ENCODE peak calls at places on chromosomes 12 and 14, in five cellular contexts. One of them, this sample, is unnamed.

GRCh38 chr12:24947541-24948451 is 1.1 kb downstream of the BCAT1 start:
- DNase-seq in K562: peak
- DNase-seq in A549: no peak
- DNase-seq in H1: no peak
- DNase-seq in HepG2: no peak
- DNase-seq in this sample: no peak

GRCh38 chr12:75489613-75490210 is 9.2 kb downstream of the GLIPR1 start:
- DNase-seq in HepG2: no peak
- DNase-seq in A549: no peak
- DNase-seq in K562: no peak
- DNase-seq in H1: no peak
- DNase-seq in this sample: peak

GRCh38 chr14:30874999-30875787 is 834 bp downstream of the COCH start:
- DNase-seq in H1: peak
- DNase-seq in K562: peak
- DNase-seq in HepG2: no peak
- DNase-seq in A549: no peak
- DNase-seq in this sample: no peak

GRCh38 chr12:16515666-16516065 is 90.3 kb downstream of the LMO3 start:
- DNase-seq in A549: no peak
- DNase-seq in H1: no peak
- DNase-seq in K562: no peak
- DNase-seq in HepG2: no peak
- DNase-seq in this sample: peak

GRCh38 chr12:52243774-52244614 is 11.0 kb downstream of the KRT7 start:
- DNase-seq in K562: no peak
- DNase-seq in H1: no peak
- DNase-seq in A549: peak
- DNase-seq in HepG2: peak
- DNase-seq in this sample: peak

GRCh38 chr14:50344831-50345563 is 32.9 kb downstream of the DMAC2L start:
- DNase-seq in H1: no peak
- DNase-seq in HepG2: no peak
- DNase-seq in K562: no peak
- DNase-seq in A549: no peak
- DNase-seq in this sample: peak

GRCh38 chr14:33127531-33127930 is 188.9 kb downstream of the NPAS3 start:
- DNase-seq in H1: no peak
- DNase-seq in HepG2: no peak
- DNase-seq in A549: no peak
- DNase-seq in K562: no peak
- DNase-seq in this sample: no peak

GRCh38 chr12:42652048-42652447 is 62.5 kb upstream of the PRICKLE1 start:
- DNase-seq in K562: no peak
- DNase-seq in A549: no peak
- DNase-seq in H1: no peak
- DNase-seq in HepG2: no peak
- DNase-seq in this sample: no peak

GRCh38 chr12:82970614-82971013 is 283.9 kb downstream of the TMTC2 start:
- DNase-seq in A549: no peak
- DNase-seq in K562: no peak
- DNase-seq in HepG2: no peak
- DNase-seq in H1: no peak
- DNase-seq in this sample: no peak

GRCh38 chr12:95351745-95352144 is 122.2 kb upstream of the METAP2 start:
- DNase-seq in A549: no peak
- DNase-seq in HepG2: peak
- DNase-seq in H1: no peak
- DNase-seq in K562: peak
- DNase-seq in this sample: no peak

GRCh38 chr14:66496188-66496807 is 10.1 kb downstream of the CCDC196 start:
- DNase-seq in K562: no peak
- DNase-seq in H1: no peak
- DNase-seq in HepG2: no peak
- DNase-seq in A549: no peak
- DNase-seq in this sample: no peak

GRCh38 chr12:48002179-48002601 is 2.1 kb downstream of the COL2A1 start:
- DNase-seq in A549: peak
- DNase-seq in K562: no peak
- DNase-seq in H1: peak
- DNase-seq in HepG2: no peak
- DNase-seq in this sample: no peak

GRCh38 chr14:90969493-90970166 is 90.8 kb downstream of the RPS6KA5 start:
- DNase-seq in A549: no peak
- DNase-seq in HepG2: no peak
- DNase-seq in K562: no peak
- DNase-seq in H1: no peak
- DNase-seq in this sample: no peak

GRCh38 chr12:2877959-2878732 is 1.1 kb downstream of the RHNO1 start:
- DNase-seq in K562: peak
- DNase-seq in HepG2: no peak
- DNase-seq in A549: no peak
- DNase-seq in H1: no peak
- DNase-seq in this sample: peak

GRCh38 chr14:58547649-58548048 is 90.1 kb upstream of the DACT1 start:
- DNase-seq in HepG2: no peak
- DNase-seq in H1: no peak
- DNase-seq in A549: no peak
- DNase-seq in K562: no peak
- DNase-seq in this sample: no peak

GRCh38 chr12:112837629-112838191 is 46.2 kb downstream of the RPH3A start:
- DNase-seq in HepG2: peak
- DNase-seq in A549: peak
- DNase-seq in K562: peak
- DNase-seq in H1: no peak
- DNase-seq in this sample: peak

GRCh38 chr14:99816642-99817041 is 23.4 kb downstream of the EML1 start:
- DNase-seq in HepG2: no peak
- DNase-seq in A549: no peak
- DNase-seq in H1: no peak
- DNase-seq in K562: no peak
- DNase-seq in this sample: no peak

GRCh38 chr14:89926709-89927108 is 27.8 kb downstream of the EFCAB11 start:
- DNase-seq in K562: no peak
- DNase-seq in HepG2: peak
- DNase-seq in A549: no peak
- DNase-seq in H1: no peak
- DNase-seq in this sample: peak

GRCh38 chr14:65594882-65595237 is 182.3 kb downstream of the FUT8 start:
- DNase-seq in K562: no peak
- DNase-seq in A549: no peak
- DNase-seq in H1: no peak
- DNase-seq in HepG2: no peak
- DNase-seq in this sample: no peak

GRCh38 chr14:103329421-103330347 is 4.4 kb upstream of the EIF5 start:
- DNase-seq in HepG2: peak
- DNase-seq in K562: peak
- DNase-seq in A549: peak
- DNase-seq in H1: no peak
- DNase-seq in this sample: peak

GRCh38 chr14:21041676-21042433 is at the start of gene RNASE7:
- DNase-seq in K562: peak
- DNase-seq in A549: no peak
- DNase-seq in H1: no peak
- DNase-seq in HepG2: no peak
- DNase-seq in this sample: peak
- TF ChIP-seq MAFK in K562: no peak
- TF ChIP-seq MAFK in A549: no peak
- TF ChIP-seq MAFK in H1: no peak
- TF ChIP-seq MAFK in HepG2: no peak
- TF ChIP-seq MAFK in this sample: no peak

GRCh38 chr12:50961708-50962107 is 9.4 kb downstream of the HIGD1C start:
- DNase-seq in HepG2: no peak
- DNase-seq in A549: no peak
- DNase-seq in K562: no peak
- DNase-seq in H1: no peak
- DNase-seq in this sample: peak
- TF ChIP-seq MAFK in HepG2: no peak
- TF ChIP-seq MAFK in A549: no peak
- TF ChIP-seq MAFK in K562: no peak
- TF ChIP-seq MAFK in H1: no peak
- TF ChIP-seq MAFK in this sample: peak

DNA sequence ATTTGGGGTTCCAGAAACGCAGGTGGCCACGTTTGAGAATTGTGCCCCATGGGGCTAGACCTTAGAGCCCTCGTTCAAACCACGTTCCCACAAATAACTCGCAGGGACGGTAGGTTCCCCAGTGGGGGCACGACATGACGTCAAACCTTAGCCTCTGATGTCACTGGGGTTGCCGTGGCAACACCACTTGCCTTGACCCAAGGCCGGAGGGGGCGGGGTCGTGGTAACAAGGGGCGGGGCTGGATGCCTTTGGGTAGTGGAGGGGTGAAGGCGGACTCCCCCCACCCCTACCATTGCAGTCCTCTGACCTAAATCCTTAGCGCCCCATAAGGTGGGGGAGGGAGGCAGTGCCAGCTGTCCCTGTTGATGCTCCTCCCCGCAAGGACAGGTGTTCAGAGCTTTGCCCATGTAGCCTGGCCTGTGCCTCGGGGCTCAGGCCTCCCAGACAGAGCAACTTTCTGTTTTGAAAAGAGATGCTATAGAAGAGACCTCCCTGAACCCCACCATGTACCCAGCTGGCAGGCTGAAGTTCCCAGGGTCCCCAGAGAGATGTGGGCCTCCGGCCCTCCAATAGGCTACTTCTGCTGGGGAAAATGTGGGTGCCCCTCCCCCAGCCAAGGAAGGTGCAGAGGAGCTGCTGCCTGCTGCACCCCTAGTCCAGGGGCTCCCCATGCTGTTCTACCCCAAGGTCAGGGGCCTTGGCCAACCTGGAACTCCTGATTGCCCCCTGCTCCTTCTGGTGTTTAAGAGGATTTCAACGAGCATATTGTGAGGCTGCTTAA is 1.9 kb downstream of the FAM222A start:
- DNase-seq in K562: peak
- DNase-seq in H1: peak
- DNase-seq in HepG2: no peak
- DNase-seq in A549: no peak
- DNase-seq in this sample: no peak
- TF ChIP-seq MAFK in K562: no peak
- TF ChIP-seq MAFK in H1: no peak
- TF ChIP-seq MAFK in HepG2: no peak
- TF ChIP-seq MAFK in A549: no peak
- TF ChIP-seq MAFK in this sample: no peak

GRCh38 chr12:57821474-57822214 is 3.1 kb upstream of the AVIL start:
- DNase-seq in HepG2: no peak
- DNase-seq in A549: no peak
- DNase-seq in H1: no peak
- DNase-seq in K562: no peak
- DNase-seq in this sample: no peak
- TF ChIP-seq MAFK in HepG2: no peak
- TF ChIP-seq MAFK in A549: no peak
- TF ChIP-seq MAFK in H1: no peak
- TF ChIP-seq MAFK in K562: no peak
- TF ChIP-seq MAFK in this sample: no peak

GRCh38 chr12:50222275-50222783 is 55.2 kb upstream of the CERS5 start:
- DNase-seq in H1: no peak
- DNase-seq in HepG2: no peak
- DNase-seq in A549: no peak
- DNase-seq in K562: peak
- DNase-seq in this sample: peak

GRCh38 chr12:50221228-50222008 is 54.2 kb upstream of the CERS5 start:
- DNase-seq in HepG2: no peak
- DNase-seq in H1: no peak
- DNase-seq in K562: peak
- DNase-seq in A549: no peak
- DNase-seq in this sample: peak

GRCh38 chr12:50219544-50219943 is 52.4 kb upstream of the CERS5 start:
- DNase-seq in H1: no peak
- DNase-seq in K562: no peak
- DNase-seq in HepG2: no peak
- DNase-seq in A549: no peak
- DNase-seq in this sample: no peak

GRCh38 chr12:50220357-50221061 is 53.3 kb upstream of the CERS5 start:
- DNase-seq in H1: no peak
- DNase-seq in K562: peak
- DNase-seq in A549: no peak
- DNase-seq in HepG2: no peak
- DNase-seq in this sample: peak

GRCh38 chr12:50224026-50224692 is 57.0 kb upstream of the CERS5 start:
- DNase-seq in HepG2: peak
- DNase-seq in K562: no peak
- DNase-seq in H1: no peak
- DNase-seq in A549: peak
- DNase-seq in this sample: peak
- TF ChIP-seq MAFK in HepG2: no peak
- TF ChIP-seq MAFK in K562: no peak
- TF ChIP-seq MAFK in H1: no peak
- TF ChIP-seq MAFK in A549: no peak
- TF ChIP-seq MAFK in this sample: no peak

GRCh38 chr12:59734371-59734770 is 138.5 kb downstream of the SLC16A7 start:
- DNase-seq in H1: no peak
- DNase-seq in K562: no peak
- DNase-seq in HepG2: no peak
- DNase-seq in A549: no peak
- DNase-seq in this sample: no peak

GRCh38 chr12:59733200-59733599 is 137.4 kb downstream of the SLC16A7 start:
- DNase-seq in H1: no peak
- DNase-seq in HepG2: no peak
- DNase-seq in K562: no peak
- DNase-seq in A549: no peak
- DNase-seq in this sample: no peak

GRCh38 chr12:59736359-59736758 is 140.5 kb downstream of the SLC16A7 start:
- DNase-seq in HepG2: no peak
- DNase-seq in H1: no peak
- DNase-seq in A549: no peak
- DNase-seq in K562: no peak
- DNase-seq in this sample: no peak

GRCh38 chr12:59736786-59737185 is 141.0 kb downstream of the SLC16A7 start:
- DNase-seq in H1: no peak
- DNase-seq in HepG2: no peak
- DNase-seq in K562: no peak
- DNase-seq in A549: no peak
- DNase-seq in this sample: peak

DNA sequence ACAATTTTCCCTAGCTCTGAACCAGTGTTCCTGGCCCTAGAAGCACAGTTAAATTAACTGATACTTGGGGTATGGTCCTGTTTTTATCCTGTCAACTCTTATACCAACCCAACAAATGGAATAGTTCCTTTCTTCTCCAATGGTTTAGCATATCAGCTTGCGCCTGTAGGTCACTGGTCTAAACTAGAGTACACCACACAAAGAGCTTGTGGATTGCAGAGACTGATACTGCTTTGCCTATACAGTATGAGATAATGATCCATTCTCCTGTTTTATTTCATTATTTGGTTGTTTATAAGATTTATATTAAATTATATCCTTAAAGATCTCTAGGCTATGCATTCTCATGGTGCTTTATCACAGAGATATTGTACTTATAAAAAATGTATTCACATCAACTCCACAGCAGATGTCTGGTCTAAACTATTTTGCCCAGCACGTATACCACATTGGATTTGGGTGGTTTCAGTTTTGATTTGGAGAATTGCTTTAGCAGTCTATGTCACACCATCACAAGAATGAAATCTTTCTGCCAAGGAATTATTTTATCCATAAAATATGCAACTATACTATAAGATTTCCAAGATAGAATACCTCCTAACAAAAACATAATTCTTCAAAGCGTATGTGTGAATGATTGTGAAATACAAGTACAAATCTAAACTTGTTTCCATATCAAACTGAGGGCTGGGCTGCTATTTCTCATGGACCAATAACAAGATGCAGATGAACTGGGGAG is 142.1 kb downstream of the SLC16A7 start:
- DNase-seq in HepG2: no peak
- DNase-seq in K562: no peak
- DNase-seq in A549: no peak
- DNase-seq in H1: no peak
- DNase-seq in this sample: peak
- TF ChIP-seq MAFK in HepG2: no peak
- TF ChIP-seq MAFK in K562: no peak
- TF ChIP-seq MAFK in A549: no peak
- TF ChIP-seq MAFK in H1: no peak
- TF ChIP-seq MAFK in this sample: no peak

This sample was measured in IMR-90.